ENCODE peak calls at places on chromosome 10, in nine cellular contexts. M, Z, Y, J, A, H, B, G and L are unnamed samples.

GRCh38 chr10:69855346-69856163 is 53.8 kb downstream of the COL13A1 start:
- DNase-seq in J (no peak), B (no peak), M (no peak), Y (no peak), A (no peak), H (no peak), Z (no peak), G (no peak), L (no peak)

GRCh38 chr10:123637326-123637880 is 28.8 kb upstream of the GPR26 start:
- DNase-seq in A (peak), M (no peak), Y (no peak), Z (peak), J (no peak), B (no peak), G (no peak), H (no peak), L (no peak)

GRCh38 chr10:52532650-52533290 is 218.7 kb downstream of the DKK1 start:
- DNase-seq in Z (no peak), B (no peak), M (no peak), H (no peak), G (no peak), Y (no peak), J (no peak), A (no peak), L (no peak)

GRCh38 chr10:68576118-68576517 is 16.0 kb downstream of the TET1 start:
- DNase-seq in B (no peak), Z (no peak), J (peak), G (no peak), A (no peak), M (no peak), H (no peak), Y (no peak), L (no peak)

GRCh38 chr10:86749835-86750234 is 6.6 kb upstream of the BMPR1A start:
- DNase-seq in B (no peak), A (no peak), G (no peak), Y (no peak), H (no peak), J (no peak), M (no peak), Z (no peak), L (no peak)

GRCh38 chr10:49632406-49633317 is 18.8 kb downstream of the CHAT start:
- DNase-seq in M (no peak), H (no peak), Z (peak), G (no peak), J (peak), A (no peak), B (no peak), Y (peak), L (no peak)

GRCh38 chr10:48494073-48494472 is 110.8 kb downstream of the ARHGAP22 start:
- DNase-seq in A (no peak), M (no peak), G (no peak), Z (no peak), B (no peak), H (no peak), Y (no peak), J (no peak), L (no peak)

GRCh38 chr10:122373713-122374112 is 795 bp upstream of the PLEKHA1 start:
- DNase-seq in G (peak), Z (peak), H (no peak), M (peak), A (no peak), J (no peak), Y (no peak), B (peak), L (no peak)

GRCh38 chr10:111926286-111926685 is 257.3 kb downstream of the GPAM start:
- DNase-seq in J (no peak), Y (no peak), H (no peak), G (no peak), Z (no peak), A (no peak), M (no peak), B (no peak), L (no peak)

GRCh38 chr10:102642553-102643345 is 1.5 kb upstream of the TRIM8 start:
- DNase-seq in H (peak), Z (peak), J (peak), B (peak), M (peak), Y (peak), A (peak), G (peak), L (peak)

GRCh38 chr10:76428541-76429330 is 997.3 kb downstream of the LRMDA start:
- DNase-seq in Z (peak), J (no peak), H (no peak), A (no peak), G (no peak), M (no peak), B (peak), Y (no peak), L (no peak)

GRCh38 chr10:42177077-42177792 is 461.1 kb downstream of the ZNF33B start:
- DNase-seq in J (no peak), B (no peak), Z (no peak), G (no peak), M (no peak), Y (no peak), A (no peak), H (no peak), L (no peak)

GRCh38 chr10:124579003-124579384 is 117.4 kb downstream of the LHPP start:
- DNase-seq in G (no peak), A (no peak), J (no peak), Z (peak), H (no peak), M (no peak), Y (no peak), B (no peak), L (no peak)

GRCh38 chr10:787933-788651 is 98.6 kb upstream of the DIP2C start:
- DNase-seq in M (no peak), J (no peak), G (no peak), Y (peak), Z (no peak), H (no peak), A (peak), B (no peak), L (no peak)

GRCh38 chr10:22854935-22855421 is 72.9 kb upstream of the ARMC3 start:
- DNase-seq in Y (no peak), M (no peak), H (peak), Z (no peak), G (no peak), B (no peak), A (no peak), J (no peak), L (no peak)
- TF ChIP-seq CTCF in Y (no peak), M (no peak), H (no peak), Z (no peak), G (no peak), B (no peak), A (no peak), J (no peak), L (no peak)

GRCh38 chr10:72335394-72336258 is 19.1 kb downstream of the DNAJB12 start:
- DNase-seq in H (peak), Y (no peak), G (peak), Z (no peak), A (peak), J (no peak), B (no peak), M (peak), L (peak)

GRCh38 chr10:72336259-72337038 is 18.3 kb downstream of the DNAJB12 start:
- DNase-seq in Y (no peak), Z (no peak), M (no peak), G (peak), B (no peak), A (no peak), H (no peak), J (no peak), L (no peak)

GRCh38 chr10:72333111-72334012 is 21.4 kb downstream of the DNAJB12 start:
- DNase-seq in A (no peak), B (no peak), H (no peak), Y (no peak), G (no peak), J (no peak), Z (no peak), M (no peak), L (no peak)

GRCh38 chr10:72334196-72334831 is 20.4 kb downstream of the DNAJB12 start:
- DNase-seq in Y (no peak), A (no peak), H (no peak), Z (no peak), B (no peak), J (no peak), M (no peak), G (peak), L (no peak)

GRCh38 chr10:72334832-72335393 is 19.8 kb downstream of the DNAJB12 start:
- DNase-seq in A (peak), M (peak), B (no peak), Z (peak), H (peak), Y (peak), G (peak), J (no peak), L (peak)
- TF ChIP-seq CTCF in A (no peak), M (no peak), B (no peak), Z (peak), H (peak), Y (peak), G (no peak), J (no peak), L (no peak)

DNA sequence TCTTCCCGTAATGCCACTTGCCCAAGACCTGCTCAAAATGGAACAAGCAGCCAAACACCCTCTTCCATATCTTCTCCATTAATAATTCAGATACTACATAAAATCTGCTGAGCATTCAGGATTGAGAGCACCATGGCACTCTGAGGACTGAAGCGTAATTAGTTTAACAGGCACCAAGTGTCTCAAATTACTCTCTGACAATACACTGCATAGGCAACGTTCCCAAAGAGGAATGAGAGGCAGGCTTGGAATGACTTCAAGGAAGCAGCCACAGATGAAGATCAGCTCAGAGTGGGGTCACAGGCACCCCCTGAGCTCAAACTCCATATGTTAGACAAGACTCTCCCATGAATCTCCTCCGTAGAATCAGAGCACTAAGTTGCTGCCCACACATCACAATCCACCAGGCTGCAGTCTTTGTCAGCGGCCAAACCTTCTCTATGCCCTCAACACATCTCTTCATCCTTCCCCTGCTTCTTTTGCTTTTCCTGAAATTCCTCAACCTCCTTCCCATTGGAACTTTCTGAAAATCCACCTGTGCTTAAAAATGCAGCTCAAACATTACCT is 4.7 kb upstream of the ABLIM1 start:
- DNase-seq in Z (no peak), J (no peak), G (no peak), Y (no peak), M (no peak), H (no peak), A (no peak), B (no peak), L (no peak)
- TF ChIP-seq CTCF in Z (no peak), J (no peak), G (no peak), Y (no peak), M (no peak), H (no peak), A (no peak), B (no peak), L (no peak)

DNA sequence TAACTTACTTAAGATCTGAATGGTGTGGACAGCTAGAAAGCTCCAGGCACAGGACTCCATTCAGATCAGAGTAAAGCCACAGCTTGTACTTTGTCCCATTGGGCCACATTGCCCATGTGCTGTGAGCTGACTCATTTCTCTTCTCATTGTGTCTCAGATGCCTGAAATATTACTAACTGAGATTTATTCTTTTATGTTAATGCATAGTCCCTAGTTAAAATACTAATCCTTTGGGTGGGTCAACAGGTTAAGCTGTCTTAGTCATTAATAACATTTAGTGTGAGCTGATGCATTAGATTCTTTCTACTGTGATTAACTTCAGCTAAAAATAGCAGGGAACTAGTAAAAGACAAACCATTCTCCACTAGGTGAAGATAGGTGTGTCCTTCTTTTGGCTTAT is 104.7 kb upstream of the ARMC3 start:
- DNase-seq in G (no peak), B (peak), Y (no peak), Z (peak), H (peak), M (no peak), A (no peak), J (no peak), L (peak)
- TF ChIP-seq CTCF in G (no peak), B (no peak), Y (no peak), Z (no peak), H (no peak), M (no peak), A (no peak), J (no peak), L (no peak)

GRCh38 chr10:129421399-129421798 is 45.6 kb upstream of the MGMT start:
- DNase-seq in A (peak), H (no peak), Z (no peak), J (no peak), G (no peak), M (no peak), Y (no peak), B (no peak), L (no peak)
- TF ChIP-seq CTCF in A (no peak), H (no peak), Z (no peak), J (no peak), G (no peak), M (no peak), Y (no peak), B (no peak), L (no peak)

GRCh38 chr10:29947701-29948060 is 111.7 kb downstream of the JCAD start:
- DNase-seq in Y (no peak), Z (peak), B (no peak), J (no peak), H (no peak), G (no peak), M (no peak), A (no peak), L (peak)
- TF ChIP-seq CTCF in Y (peak), Z (peak), B (no peak), J (no peak), H (no peak), G (no peak), M (no peak), A (no peak), L (peak)

GRCh38 chr10:130708465-130708864 is 572.3 kb downstream of the GLRX3 start:
- DNase-seq in Z (no peak), M (no peak), G (peak), J (no peak), H (no peak), Y (no peak), B (no peak), A (no peak), L (no peak)

GRCh38 chr10:130711072-130711471 is 574.9 kb downstream of the GLRX3 start:
- DNase-seq in Z (no peak), A (no peak), J (no peak), H (no peak), G (no peak), M (no peak), B (peak), Y (no peak), L (no peak)

GRCh38 chr10:130709415-130709814 is 573.2 kb downstream of the GLRX3 start:
- DNase-seq in H (no peak), M (no peak), G (peak), Z (no peak), Y (no peak), J (no peak), B (no peak), A (no peak), L (no peak)

GRCh38 chr10:130713105-130713504 is 576.9 kb downstream of the GLRX3 start:
- DNase-seq in Z (no peak), M (no peak), G (no peak), Y (no peak), J (no peak), A (no peak), B (no peak), H (no peak), L (no peak)

GRCh38 chr10:130707389-130707979 is 571.3 kb downstream of the GLRX3 start:
- DNase-seq in H (no peak), Z (no peak), J (no peak), M (no peak), A (no peak), Y (no peak), B (peak), G (no peak), L (no peak)
- TF ChIP-seq CTCF in H (no peak), Z (no peak), J (no peak), M (no peak), A (no peak), Y (no peak), B (no peak), G (no peak), L (no peak)